ENCODE peak calls at places on chromosomes 7 and 10, in seven cellular contexts. G, W, I, B, X, O and L are unnamed samples.

GRCh38 chr7:157900011-157900410 is 563.2 kb downstream of the DNAJB6 start:
- DNase-seq in I (no peak), W (no peak), G (no peak), O (no peak), X (no peak), B (no peak), L (no peak)

GRCh38 chr7:127336458-127336857 is 56.0 kb downstream of the ZNF800 start:
- DNase-seq in O (no peak), B (no peak), X (no peak), W (no peak), I (no peak), G (no peak), L (no peak)

GRCh38 chr7:94701555-94701973 is 45.6 kb upstream of the SGCE start:
- DNase-seq in G (peak; percentile 28), B (no peak), W (no peak), X (peak; percentile 7), I (peak; percentile 99), O (no peak), L (no peak)

GRCh38 chr7:92731327-92732063 is 104.9 kb downstream of the CDK6 start:
- DNase-seq in B (no peak), X (no peak), O (no peak), I (no peak), G (no peak), W (no peak), L (no peak)

GRCh38 chr10:97690138-97690537 is 3.1 kb upstream of the AVPI1 start:
- DNase-seq in O (no peak), I (no peak), W (no peak), X (no peak), B (no peak), G (no peak), L (no peak)

GRCh38 chr10:74977913-74978847 is 133.3 kb upstream of the SAMD8 start:
- DNase-seq in X (no peak), W (peak; percentile 86), I (no peak), B (no peak), O (no peak), G (no peak), L (no peak)

GRCh38 chr7:32891046-32891799 is at the start of gene KBTBD2:
- DNase-seq in X (no peak), O (peak; percentile 81), B (peak; percentile 92), I (peak; percentile 80), G (peak; percentile 68), W (no peak), L (no peak)

GRCh38 chr7:153675141-153675540 is 377.1 kb upstream of the DPP6 start:
- DNase-seq in B (no peak), X (no peak), O (no peak), I (no peak), W (no peak), G (no peak), L (no peak)

GRCh38 chr7:98249106-98249505 is 2.9 kb downstream of the TECPR1 start:
- DNase-seq in X (no peak), B (peak; percentile 18), G (no peak), I (no peak), O (no peak), W (no peak), L (no peak)

GRCh38 chr10:129094233-129094632 is 372.8 kb upstream of the MGMT start:
- DNase-seq in G (no peak), B (no peak), W (no peak), X (no peak), O (no peak), I (no peak), L (no peak)

GRCh38 chr10:103683851-103684250 is 171.5 kb downstream of the SH3PXD2A start:
- DNase-seq in G (no peak), O (no peak), W (no peak), B (no peak), I (no peak), X (no peak), L (no peak)

GRCh38 chr7:52877240-52877639 is 158.2 kb upstream of the POM121L12 start:
- DNase-seq in I (no peak), G (no peak), W (no peak), O (no peak), X (no peak), B (no peak), L (no peak)

GRCh38 chr7:114481995-114482394 is 67.4 kb downstream of the FOXP2 start:
- DNase-seq in W (no peak), X (no peak), I (no peak), G (no peak), O (no peak), B (no peak), L (no peak)

GRCh38 chr7:55188590-55189446 is 170.0 kb downstream of the EGFR start:
- DNase-seq in G (no peak), I (peak; percentile 90), W (no peak), B (no peak), O (no peak), X (no peak), L (no peak)

GRCh38 chr7:73891178-73891885 is 30.4 kb downstream of the TMEM270 start:
- DNase-seq in B (peak; percentile 44), X (no peak), W (no peak), G (no peak), O (peak; percentile 50), I (no peak), L (no peak)

GRCh38 chr7:73894851-73895441 is 34.0 kb downstream of the TMEM270 start:
- DNase-seq in B (peak; percentile 87), X (no peak), W (no peak), O (peak; percentile 46), G (no peak), I (no peak), L (no peak)

GRCh38 chr7:73892003-73892975 is 31.3 kb downstream of the TMEM270 start:
- DNase-seq in W (no peak), B (no peak), O (no peak), X (no peak), I (no peak), G (no peak), L (no peak)

GRCh38 chr7:73895626-73896025 is 34.7 kb downstream of the TMEM270 start:
- DNase-seq in I (no peak), W (no peak), B (no peak), G (no peak), O (no peak), X (no peak), L (no peak)

DNA sequence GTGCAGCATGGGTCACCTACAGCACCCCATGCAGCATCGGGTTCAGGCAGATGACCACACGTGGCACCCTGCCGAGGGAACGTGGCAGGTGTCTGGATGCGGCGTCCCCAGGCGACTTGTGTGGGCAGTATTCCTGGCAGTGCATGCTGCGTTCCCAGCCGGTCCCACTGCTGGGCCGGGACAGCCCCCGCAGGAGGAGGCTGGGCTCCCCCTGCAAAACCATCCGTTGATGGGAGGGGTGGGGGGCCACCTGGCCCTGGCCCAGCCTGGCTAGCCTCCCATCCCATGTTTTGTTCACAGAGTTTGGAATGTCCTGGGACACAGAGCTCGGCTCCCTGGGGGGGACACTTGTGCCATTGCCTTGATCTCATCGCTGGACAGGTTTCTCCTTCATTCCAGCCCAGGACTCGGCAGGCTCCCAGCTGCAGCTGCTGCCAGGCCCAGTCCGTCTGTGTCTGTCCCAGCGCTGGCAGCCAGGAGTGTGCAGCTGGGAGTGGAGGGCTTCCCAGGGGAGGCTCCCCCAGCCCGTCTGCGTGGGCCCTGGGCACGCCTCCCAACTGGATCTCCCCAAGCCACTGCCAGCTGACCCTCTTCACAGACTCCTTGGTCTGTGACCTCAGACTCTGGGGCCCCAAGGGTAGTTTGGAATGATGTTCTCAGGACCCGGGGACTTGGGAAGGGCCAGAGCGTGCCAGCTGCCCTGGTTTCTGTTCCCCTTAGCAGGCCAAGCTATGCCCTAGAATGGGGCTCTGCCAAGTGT is 32.6 kb downstream of the TMEM270 start:
- DNase-seq in O (no peak), G (no peak), W (no peak), X (no peak), I (no peak), B (no peak), L (no peak)
- H3K4me3 ChIP-seq in O (no peak overlapping the region), G (no peak overlapping the region), W (no peak overlapping the region), X (no peak overlapping the region), I (no peak overlapping the region), B (no peak overlapping the region), L (no peak overlapping the region)

DNA sequence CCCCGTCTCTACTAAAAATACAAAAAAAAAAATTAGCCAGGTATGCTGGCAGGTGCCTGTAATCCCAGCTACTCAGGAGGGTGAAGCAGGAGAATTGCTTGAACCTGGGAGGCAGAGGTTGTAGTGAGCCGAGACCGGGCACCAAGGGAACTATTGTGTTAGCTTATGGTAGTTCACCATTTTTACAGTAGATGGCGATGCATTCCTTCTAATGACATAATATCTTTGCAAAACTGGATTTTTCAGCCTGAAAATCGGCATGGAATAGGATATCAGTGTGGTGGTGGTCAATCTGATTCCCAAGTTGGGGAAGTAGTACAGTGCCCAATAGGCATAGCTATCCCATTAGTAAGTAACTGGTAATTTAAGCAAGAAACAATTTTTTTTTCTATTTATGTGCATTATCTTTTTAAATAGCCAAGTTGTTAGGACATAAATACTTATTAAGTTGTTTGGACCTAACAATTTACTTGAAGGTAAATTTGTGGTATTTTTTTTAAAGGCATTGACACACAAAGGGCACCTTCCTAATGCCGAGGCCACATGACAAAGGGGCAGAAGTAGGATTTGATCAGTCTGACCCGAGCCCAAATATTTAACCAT is 17.6 kb upstream of the IMPDH1 start:
- DNase-seq in G (peak; percentile 36), W (no peak), X (no peak), O (peak; percentile 55), I (peak; percentile 55), B (peak; percentile 65), L (peak; percentile 64)
- TF ChIP-seq SIN3A in G (no peak), W (no peak), X (no peak), O (no peak), I (no peak), B (no peak), L (no peak)

GRCh38 chr7:5279734-5280133 is 3.0 kb upstream of the SLC29A4 start:
- DNase-seq in O (no peak), X (no peak), G (no peak), I (no peak), B (no peak), W (no peak), L (no peak)

GRCh38 chr7:5284304-5285281 is 1.9 kb downstream of the SLC29A4 start:
- DNase-seq in G (peak; percentile 54), I (peak; percentile 87), B (peak; percentile 90), X (peak; percentile 49), W (peak; percentile 4), O (peak; percentile 36), L (no peak)

GRCh38 chr7:5278781-5279180 is 4.0 kb upstream of the SLC29A4 start:
- DNase-seq in O (no peak), I (no peak), X (no peak), W (no peak), B (no peak), G (no peak), L (no peak)

GRCh38 chr7:5283421-5284303 is 919 bp downstream of the SLC29A4 start:
- DNase-seq in O (peak; percentile 33), B (peak; percentile 86), I (peak; percentile 9), W (no peak), G (no peak), X (no peak), L (no peak)

GRCh38 chr7:5282464-5283316 is at the start of gene SLC29A4:
- DNase-seq in W (no peak), I (no peak), O (peak; percentile 73), X (no peak), G (peak; percentile 13), B (peak; percentile 87), L (no peak)
- H3K4me3 ChIP-seq in W (no peak within 1 kb of the TSS), I (peak within 1 kb of the TSS; percentile 73), O (peak within 1 kb of the TSS; percentile 31), X (peak within 1 kb of the TSS; percentile 46), G (peak within 1 kb of the TSS; percentile 48), B (peak within 1 kb of the TSS; percentile 66), L (peak within 1 kb of the TSS; percentile 48)

DNA sequence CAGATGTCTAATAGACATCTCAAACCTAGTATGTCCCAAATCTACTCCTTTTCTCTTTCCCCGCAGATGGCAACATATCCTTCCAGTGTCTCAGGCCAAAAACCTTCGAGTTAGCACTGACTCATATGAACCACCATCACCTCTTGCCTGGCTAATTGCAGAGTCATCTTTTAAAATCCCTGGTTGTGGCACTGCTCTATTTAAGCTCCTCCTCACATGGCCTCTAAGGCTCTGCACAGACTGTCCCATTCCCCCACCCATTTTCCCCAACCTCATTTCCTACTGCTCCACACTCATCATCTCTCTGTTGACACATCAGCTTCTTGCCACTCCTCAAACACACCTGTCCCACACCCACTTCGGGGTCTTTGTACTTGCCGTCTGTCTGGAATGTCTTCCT is 16.8 kb upstream of the HBP1 start:
- DNase-seq in B (no peak), G (no peak), O (no peak), X (no peak), W (no peak), I (no peak), L (no peak)
- TF ChIP-seq SIN3A in B (no peak), G (no peak), O (no peak), X (no peak), W (no peak), I (no peak), L (no peak)